ENCODE peak calls at places on chromosomes 6 and 20, in seven cellular contexts. One of them, this sample, is unnamed.

GRCh38 chr6:125906158-125906998 is 50.2 kb upstream of the HINT3 start:
- DNase-seq in upper lobe of right lung: peak; percentile 64
- DNase-seq in ovary: no peak
- DNase-seq in GM23248: peak; percentile 41
- DNase-seq in CD8-positive, alpha-beta T cell: peak; percentile 18
- DNase-seq in AG04450: no peak
- DNase-seq in mesendoderm: peak; percentile 67
- DNase-seq in this sample: no peak

GRCh38 chr20:34891166-34892062 is 15.0 kb downstream of the ACSS2 start:
- DNase-seq in upper lobe of right lung: no peak
- DNase-seq in ovary: no peak
- DNase-seq in GM23248: peak; percentile 89
- DNase-seq in CD8-positive, alpha-beta T cell: no peak
- DNase-seq in AG04450: no peak
- DNase-seq in mesendoderm: no peak
- DNase-seq in this sample: no peak

GRCh38 chr20:24502184-24502583 is 32.8 kb downstream of the SYNDIG1 start:
- DNase-seq in upper lobe of right lung: no peak
- DNase-seq in ovary: no peak
- DNase-seq in GM23248: peak; percentile 99
- DNase-seq in CD8-positive, alpha-beta T cell: no peak
- DNase-seq in AG04450: no peak
- DNase-seq in mesendoderm: no peak
- DNase-seq in this sample: peak; percentile 70

GRCh38 chr6:36985963-36986703 is at the start of gene MTCH1:
- DNase-seq in upper lobe of right lung: peak; percentile 94
- DNase-seq in ovary: peak; percentile 89
- DNase-seq in GM23248: peak; percentile 96
- DNase-seq in CD8-positive, alpha-beta T cell: peak; percentile 87
- DNase-seq in AG04450: peak; percentile 67
- DNase-seq in mesendoderm: peak; percentile 92
- DNase-seq in this sample: peak; percentile 91

GRCh38 chr20:58340853-58341252 is 31.3 kb downstream of the RAB22A start:
- DNase-seq in upper lobe of right lung: no peak
- DNase-seq in ovary: no peak
- DNase-seq in GM23248: no peak
- DNase-seq in CD8-positive, alpha-beta T cell: no peak
- DNase-seq in AG04450: no peak
- DNase-seq in mesendoderm: no peak
- DNase-seq in this sample: no peak

GRCh38 chr20:11217322-11217989 is 543.7 kb upstream of the JAG1 start:
- DNase-seq in upper lobe of right lung: no peak
- DNase-seq in ovary: no peak
- DNase-seq in GM23248: no peak
- DNase-seq in CD8-positive, alpha-beta T cell: no peak
- DNase-seq in AG04450: no peak
- DNase-seq in mesendoderm: no peak
- DNase-seq in this sample: no peak

GRCh38 chr6:128390168-128390567 is 130.2 kb downstream of the PTPRK start:
- DNase-seq in upper lobe of right lung: no peak
- DNase-seq in ovary: no peak
- DNase-seq in GM23248: no peak
- DNase-seq in CD8-positive, alpha-beta T cell: no peak
- DNase-seq in AG04450: no peak
- DNase-seq in mesendoderm: no peak
- DNase-seq in this sample: no peak

GRCh38 chr6:75115501-75115900 is 90.4 kb downstream of the COL12A1 start:
- DNase-seq in upper lobe of right lung: no peak
- DNase-seq in ovary: no peak
- DNase-seq in GM23248: no peak
- DNase-seq in CD8-positive, alpha-beta T cell: no peak
- DNase-seq in AG04450: no peak
- DNase-seq in mesendoderm: peak; percentile 55
- DNase-seq in this sample: no peak

GRCh38 chr6:42140756-42141602 is 1.4 kb downstream of the C6orf132 start:
- DNase-seq in upper lobe of right lung: no peak
- DNase-seq in ovary: no peak
- DNase-seq in GM23248: peak; percentile 75
- DNase-seq in CD8-positive, alpha-beta T cell: no peak
- DNase-seq in AG04450: no peak
- DNase-seq in mesendoderm: no peak
- DNase-seq in this sample: no peak

GRCh38 chr6:26332408-26332807 is 32.6 kb upstream of the BTN3A2 start:
- DNase-seq in upper lobe of right lung: no peak
- DNase-seq in ovary: no peak
- DNase-seq in GM23248: no peak
- DNase-seq in CD8-positive, alpha-beta T cell: no peak
- DNase-seq in AG04450: no peak
- DNase-seq in mesendoderm: no peak
- DNase-seq in this sample: no peak
- H3K27ac ChIP-seq in upper lobe of right lung: no peak overlapping the region
- H3K27ac ChIP-seq in ovary: no peak overlapping the region
- H3K27ac ChIP-seq in GM23248: no peak overlapping the region
- H3K27ac ChIP-seq in CD8-positive, alpha-beta T cell: no peak overlapping the region
- H3K27ac ChIP-seq in AG04450: no peak overlapping the region
- H3K27ac ChIP-seq in mesendoderm: no peak overlapping the region
- H3K27ac ChIP-seq in this sample: no peak overlapping the region

DNA sequence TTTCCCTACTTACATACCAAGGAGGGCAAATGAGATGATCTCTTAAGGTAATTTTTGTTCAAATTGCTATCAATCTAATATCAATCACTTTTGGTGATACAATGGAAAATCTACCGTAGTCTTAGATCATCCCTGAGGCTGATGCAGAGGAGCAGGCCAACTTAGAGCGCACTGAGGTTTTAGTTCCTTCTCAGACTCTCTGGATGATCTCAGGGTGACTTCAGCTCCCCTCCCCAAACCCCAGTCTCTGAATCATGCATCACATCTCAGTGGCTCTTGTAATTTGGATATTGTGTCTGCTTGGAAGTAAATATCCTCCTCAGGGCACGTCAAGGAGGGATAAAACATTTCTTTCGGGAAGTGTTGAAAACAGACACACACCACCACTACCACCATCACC is 5.9 kb downstream of the TUBB2B start:
- DNase-seq in upper lobe of right lung: no peak
- DNase-seq in ovary: no peak
- DNase-seq in GM23248: no peak
- DNase-seq in CD8-positive, alpha-beta T cell: no peak
- DNase-seq in AG04450: no peak
- DNase-seq in mesendoderm: no peak
- DNase-seq in this sample: no peak
- H3K27ac ChIP-seq in upper lobe of right lung: no peak overlapping the region
- H3K27ac ChIP-seq in ovary: no peak overlapping the region
- H3K27ac ChIP-seq in GM23248: no peak overlapping the region
- H3K27ac ChIP-seq in CD8-positive, alpha-beta T cell: no peak overlapping the region
- H3K27ac ChIP-seq in AG04450: no peak overlapping the region
- H3K27ac ChIP-seq in mesendoderm: no peak overlapping the region
- H3K27ac ChIP-seq in this sample: no peak overlapping the region

GRCh38 chr6:11812439-11812838 is 33.8 kb upstream of the ADTRP start:
- DNase-seq in upper lobe of right lung: no peak
- DNase-seq in ovary: no peak
- DNase-seq in GM23248: no peak
- DNase-seq in CD8-positive, alpha-beta T cell: no peak
- DNase-seq in AG04450: no peak
- DNase-seq in mesendoderm: no peak
- DNase-seq in this sample: no peak

GRCh38 chr6:11811644-11812264 is 33.2 kb upstream of the ADTRP start:
- DNase-seq in upper lobe of right lung: no peak
- DNase-seq in ovary: no peak
- DNase-seq in GM23248: no peak
- DNase-seq in CD8-positive, alpha-beta T cell: no peak
- DNase-seq in AG04450: no peak
- DNase-seq in mesendoderm: no peak
- DNase-seq in this sample: no peak

GRCh38 chr6:11812951-11813350 is 34.3 kb upstream of the ADTRP start:
- DNase-seq in upper lobe of right lung: no peak
- DNase-seq in ovary: no peak
- DNase-seq in GM23248: no peak
- DNase-seq in CD8-positive, alpha-beta T cell: no peak
- DNase-seq in AG04450: no peak
- DNase-seq in mesendoderm: no peak
- DNase-seq in this sample: no peak

GRCh38 chr6:11810039-11810541 is 31.5 kb upstream of the ADTRP start:
- DNase-seq in upper lobe of right lung: peak; percentile 81
- DNase-seq in ovary: peak; percentile 86
- DNase-seq in GM23248: peak; percentile 89
- DNase-seq in CD8-positive, alpha-beta T cell: no peak
- DNase-seq in AG04450: no peak
- DNase-seq in mesendoderm: no peak
- DNase-seq in this sample: peak; percentile 40

GRCh38 chr6:11810854-11811643 is 32.4 kb upstream of the ADTRP start:
- DNase-seq in upper lobe of right lung: no peak
- DNase-seq in ovary: no peak
- DNase-seq in GM23248: peak; percentile 81
- DNase-seq in CD8-positive, alpha-beta T cell: no peak
- DNase-seq in AG04450: no peak
- DNase-seq in mesendoderm: no peak
- DNase-seq in this sample: no peak
- H3K27ac ChIP-seq in upper lobe of right lung: no peak overlapping the region
- H3K27ac ChIP-seq in ovary: no peak overlapping the region
- H3K27ac ChIP-seq in GM23248: peak overlapping the region; percentile 78
- H3K27ac ChIP-seq in CD8-positive, alpha-beta T cell: no peak overlapping the region
- H3K27ac ChIP-seq in AG04450: no peak overlapping the region
- H3K27ac ChIP-seq in mesendoderm: no peak overlapping the region
- H3K27ac ChIP-seq in this sample: no peak overlapping the region

DNA sequence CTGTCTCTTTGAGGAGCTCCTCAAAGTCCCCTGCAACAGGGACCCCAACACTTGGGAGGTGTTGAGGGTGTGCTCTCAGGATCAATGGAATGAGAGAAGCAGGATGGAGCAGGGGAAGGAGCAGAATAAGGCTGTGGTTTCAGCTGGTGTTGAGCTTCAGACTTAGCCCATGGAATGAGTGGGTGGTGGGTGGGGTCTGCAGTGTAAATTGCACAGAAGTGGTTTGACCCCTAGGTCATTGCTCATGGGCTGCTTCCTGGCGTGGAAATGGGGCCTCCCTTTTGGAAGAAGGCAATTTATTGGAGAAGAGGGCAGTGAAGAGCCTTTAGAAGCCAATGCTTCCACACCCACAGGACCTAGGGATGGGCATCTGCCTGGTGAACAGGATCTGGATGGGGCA is 37.0 kb upstream of the KCNG1 start:
- DNase-seq in upper lobe of right lung: no peak
- DNase-seq in ovary: no peak
- DNase-seq in GM23248: peak; percentile 64
- DNase-seq in CD8-positive, alpha-beta T cell: no peak
- DNase-seq in AG04450: no peak
- DNase-seq in mesendoderm: no peak
- DNase-seq in this sample: no peak
- H3K27ac ChIP-seq in upper lobe of right lung: no peak overlapping the region
- H3K27ac ChIP-seq in ovary: no peak overlapping the region
- H3K27ac ChIP-seq in GM23248: no peak overlapping the region
- H3K27ac ChIP-seq in CD8-positive, alpha-beta T cell: no peak overlapping the region
- H3K27ac ChIP-seq in AG04450: no peak overlapping the region
- H3K27ac ChIP-seq in mesendoderm: no peak overlapping the region
- H3K27ac ChIP-seq in this sample: no peak overlapping the region

DNA sequence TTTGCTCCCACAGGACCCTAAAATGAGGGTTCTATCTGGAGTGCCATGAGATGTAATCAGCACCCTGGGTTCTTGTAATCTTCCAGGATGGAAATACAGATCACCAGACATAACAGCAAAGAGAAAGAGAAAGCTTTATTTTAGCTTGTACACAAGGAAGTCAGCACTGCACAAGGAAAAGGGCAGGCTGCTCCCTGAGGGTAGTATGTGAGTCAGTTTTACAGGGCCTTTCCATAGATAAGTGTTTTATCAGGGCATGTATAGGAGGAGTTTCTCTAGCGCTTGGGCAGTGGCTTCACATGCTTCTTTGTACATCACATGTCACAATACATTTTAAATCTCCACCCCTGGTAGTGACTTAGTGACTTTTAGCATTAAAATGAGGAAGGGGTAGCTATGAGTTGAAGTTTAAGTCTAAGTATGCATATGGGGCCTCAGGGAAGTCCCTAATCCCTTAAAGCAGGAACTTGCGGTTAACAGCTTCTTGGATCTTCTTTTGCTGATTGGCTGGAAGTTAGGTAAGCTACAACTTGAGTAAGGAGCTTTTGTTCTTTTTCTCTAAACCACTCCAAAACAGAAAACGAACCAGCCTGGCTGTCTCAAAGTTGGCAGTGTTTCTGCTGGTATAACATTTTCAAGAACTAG is 60.0 kb downstream of the MRAP2 start:
- DNase-seq in upper lobe of right lung: no peak
- DNase-seq in ovary: no peak
- DNase-seq in GM23248: no peak
- DNase-seq in CD8-positive, alpha-beta T cell: no peak
- DNase-seq in AG04450: no peak
- DNase-seq in mesendoderm: peak; percentile 54
- DNase-seq in this sample: no peak
- H3K27ac ChIP-seq in upper lobe of right lung: no peak overlapping the region
- H3K27ac ChIP-seq in ovary: no peak overlapping the region
- H3K27ac ChIP-seq in GM23248: peak overlapping the region; percentile 27
- H3K27ac ChIP-seq in CD8-positive, alpha-beta T cell: no peak overlapping the region
- H3K27ac ChIP-seq in AG04450: no peak overlapping the region
- H3K27ac ChIP-seq in mesendoderm: no peak overlapping the region
- H3K27ac ChIP-seq in this sample: no peak overlapping the region

This sample was measured in uterus.